ENCODE peak calls at places on chromosomes 2 and 18, in seven cellular contexts. A is uterus, T is GM12865, Q is upper lobe of right lung, F is fibroblast of lung, I is testis, Y is right lobe of liver. G is an unnamed sample.

GRCh38 chr2:16554184-16554583 is 111.5 kb downstream of the CYRIA start:
- DNase-seq in F (no peak), T (no peak), I (no peak), A (no peak), Q (no peak), Y (no peak), G (no peak)

GRCh38 chr18:79789091-79789891 is 8.4 kb upstream of the KCNG2 start:
- DNase-seq in Y (peak; percentile 49), Q (peak; percentile 46), F (no peak), A (no peak), I (no peak), T (no peak), G (no peak)

GRCh38 chr2:100750143-100750542 is 69.8 kb upstream of the NPAS2 start:
- DNase-seq in I (no peak), A (no peak), T (no peak), F (no peak), Q (no peak), Y (no peak), G (no peak)

GRCh38 chr2:149456285-149456684 is 125.9 kb downstream of the LYPD6 start:
- DNase-seq in T (peak; percentile 53), F (no peak), A (no peak), Y (no peak), Q (no peak), I (no peak), G (no peak)

GRCh38 chr2:233740875-233741274 is 12.0 kb downstream of the UGT1A3 start:
- DNase-seq in Y (no peak), T (no peak), I (no peak), Q (no peak), F (no peak), A (no peak), G (no peak)

GRCh38 chr2:233113114-233113452 is 52.9 kb downstream of the INPP5D start:
- DNase-seq in T (no peak), Y (no peak), I (no peak), F (no peak), Q (peak; percentile 9), A (no peak), G (no peak)

GRCh38 chr2:98454500-98455235 is 10.0 kb downstream of the INPP4A start:
- DNase-seq in T (peak; percentile 81), A (no peak), F (peak; percentile 22), Q (no peak), I (no peak), Y (no peak), G (peak; percentile 66)

GRCh38 chr18:35203001-35203553 is 37.8 kb upstream of the ZNF397 start:
- DNase-seq in Q (no peak), I (no peak), T (no peak), Y (no peak), F (peak; percentile 84), A (no peak), G (no peak)

GRCh38 chr2:39663187-39663930 is 2.4 kb upstream of the TMEM178A start:
- DNase-seq in I (no peak), T (no peak), Q (no peak), Y (no peak), A (no peak), F (peak; percentile 51), G (no peak)

GRCh38 chr2:154350911-154351310 is 347.6 kb upstream of the KCNJ3 start:
- DNase-seq in A (no peak), Y (no peak), F (no peak), Q (no peak), T (no peak), I (no peak), G (no peak)

GRCh38 chr2:240429872-240430491 is 5.5 kb upstream of the GPC1 start:
- DNase-seq in F (no peak), A (no peak), Y (peak; percentile 49), I (peak; percentile 12), Q (peak; percentile 46), T (no peak), G (no peak)

GRCh38 chr18:26482567-26482966 is 65.8 kb downstream of the KCTD1 start:
- DNase-seq in T (no peak), A (no peak), I (no peak), F (no peak), Y (no peak), Q (no peak), G (no peak)

GRCh38 chr2:17805717-17806354 is 10.4 kb upstream of the MSGN1 start:
- DNase-seq in Y (no peak), Q (no peak), F (no peak), A (no peak), T (no peak), I (no peak), G (no peak)

GRCh38 chr2:191714925-191715324 is 37.0 kb downstream of the NABP1 start:
- DNase-seq in F (no peak), A (no peak), T (no peak), Y (no peak), Q (no peak), I (no peak), G (no peak)

GRCh38 chr2:68764781-68765385 is 30.3 kb downstream of the ARHGAP25 start:
- DNase-seq in F (peak; percentile 95), T (no peak), A (no peak), Q (no peak), I (no peak), Y (no peak), G (no peak)
- H3K4me3 ChIP-seq in F (no peak overlapping the region), T (peak overlapping the region; percentile 37), A (no peak overlapping the region), Q (peak overlapping the region; percentile 17), I (no peak overlapping the region), Y (no peak overlapping the region), G (no peak overlapping the region)

GRCh38 chr2:21181957-21182356 is 58.2 kb downstream of the TDRD15 start:
- DNase-seq in A (no peak), Y (no peak), Q (no peak), T (no peak), I (no peak), F (no peak), G (no peak)

GRCh38 chr2:21175895-21176646 is 52.3 kb downstream of the TDRD15 start:
- DNase-seq in T (no peak), Y (no peak), A (no peak), Q (no peak), I (peak; percentile 17), F (no peak), G (no peak)
- TF ChIP-seq CTCF in T (no peak), Y (peak; percentile 47), A (peak; percentile 36), Q (peak; percentile 37), I (peak; percentile 67), F (no peak), G (no peak)

GRCh38 chr2:70461414-70461813 is 92.2 kb downstream of the TGFA start:
- DNase-seq in Q (no peak), A (no peak), I (no peak), Y (no peak), F (no peak), T (no peak), G (no peak)

GRCh38 chr2:70458661-70459060 is 95.0 kb downstream of the TGFA start:
- DNase-seq in Q (no peak), A (no peak), Y (no peak), T (no peak), I (no peak), F (no peak), G (no peak)

GRCh38 chr2:70463581-70463980 is 90.0 kb downstream of the TGFA start:
- DNase-seq in Y (no peak), A (no peak), Q (no peak), F (no peak), T (no peak), I (no peak), G (no peak)

GRCh38 chr2:70461981-70462876 is 91.4 kb downstream of the TGFA start:
- DNase-seq in I (no peak), A (no peak), Q (no peak), T (no peak), F (no peak), Y (no peak), G (no peak)

DNA sequence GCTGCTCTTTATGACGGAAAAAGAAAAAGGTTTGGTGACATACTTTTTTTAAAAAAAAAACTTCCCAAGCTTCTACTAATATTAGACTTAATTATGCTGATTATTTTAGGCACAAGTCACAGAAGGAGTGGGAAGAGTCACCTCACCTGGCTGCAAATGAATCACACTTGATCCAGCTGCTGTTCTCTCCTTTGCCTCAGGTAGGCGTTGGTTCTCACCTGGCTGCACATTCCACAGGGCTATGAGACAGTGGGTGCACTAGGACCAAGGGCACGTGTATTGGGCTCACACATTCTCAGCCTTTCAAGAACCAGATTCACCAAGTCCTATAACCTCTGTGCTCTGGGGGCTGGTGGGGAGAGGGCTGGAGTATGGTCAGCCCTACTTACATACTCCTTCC is 93.3 kb downstream of the TGFA start:
- DNase-seq in I (no peak), T (no peak), F (no peak), Q (no peak), Y (no peak), A (no peak), G (no peak)
- H3K4me3 ChIP-seq in I (no peak overlapping the region), T (no peak overlapping the region), F (no peak overlapping the region), Q (no peak overlapping the region), Y (no peak overlapping the region), A (no peak overlapping the region), G (no peak overlapping the region)

GRCh38 chr2:61065706-61066688 is at the start of gene SANBR:
- DNase-seq in T (peak; percentile 90), F (peak; percentile 81), I (peak; percentile 88), A (peak; percentile 63), Q (peak; percentile 94), Y (peak; percentile 89), G (peak; percentile 63)
- TF ChIP-seq CTCF in T (no peak), F (no peak), I (no peak), A (peak; percentile 5), Q (no peak), Y (no peak), G (no peak)

GRCh38 chr2:25749676-25750075 is 76.3 kb upstream of the DTNB start:
- DNase-seq in Q (no peak), T (no peak), F (no peak), Y (no peak), I (no peak), A (no peak), G (no peak)
- H3K4me3 ChIP-seq in Q (no peak overlapping the region), T (no peak overlapping the region), F (no peak overlapping the region), Y (no peak overlapping the region), I (no peak overlapping the region), A (no peak overlapping the region), G (no peak overlapping the region)

GRCh38 chr18:76983184-76983583 is 149.4 kb downstream of the MBP start:
- DNase-seq in A (peak; percentile 80), F (peak; percentile 65), Q (peak; percentile 94), Y (peak; percentile 91), T (peak; percentile 91), I (peak; percentile 89), G (peak; percentile 68)
- TF ChIP-seq CTCF in A (peak; percentile 72), F (peak; percentile 87), Q (peak; percentile 93), Y (peak; percentile 87), T (peak; percentile 94), I (peak; percentile 80), G (peak; percentile 86)

DNA sequence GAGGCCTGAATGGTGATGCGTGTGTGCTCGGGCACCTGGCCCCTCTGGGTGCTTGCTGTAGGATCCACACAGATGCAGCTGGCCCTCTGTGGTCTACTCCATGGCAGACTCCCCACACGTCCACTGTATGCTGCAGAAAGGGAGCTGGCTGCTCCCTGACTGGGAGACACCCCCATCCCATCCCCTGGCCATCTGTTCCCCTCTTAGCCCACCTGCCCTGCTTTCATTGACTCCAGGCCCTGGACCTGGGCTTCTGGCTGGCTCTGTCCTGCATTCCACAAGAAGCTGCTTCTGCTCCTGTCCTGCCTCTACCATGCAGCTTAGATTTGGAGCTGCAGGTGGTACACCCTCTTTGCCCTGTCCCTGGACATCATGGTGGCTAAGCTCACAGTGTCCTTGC is 80.1 kb downstream of the FHOD3 start:
- DNase-seq in A (no peak), T (no peak), F (no peak), I (no peak), Y (no peak), Q (no peak), G (no peak)
- H3K4me3 ChIP-seq in A (no peak overlapping the region), T (no peak overlapping the region), F (no peak overlapping the region), I (no peak overlapping the region), Y (no peak overlapping the region), Q (no peak overlapping the region), G (no peak overlapping the region)

GRCh38 chr2:119495948-119496347 is 28.3 kb downstream of the SCTR start:
- DNase-seq in F (no peak), Q (no peak), A (no peak), T (no peak), Y (no peak), I (no peak), G (no peak)
- TF ChIP-seq CTCF in F (no peak), Q (peak; percentile 10), A (no peak), T (no peak), Y (no peak), I (no peak), G (no peak)

G was measured in fibroblast of mammary gland.